ENCODE peak calls at places on chromosomes 7 and 10, in four cellular contexts. M is uterus; C is stimulated activated CD8-positive, alpha-beta memory T cell treated with anti-CD3 and anti-CD28 coated beads, Interleukin-15, amount 100 ng/mL, for 24 hours; Q is PC-9. Y is an unnamed sample.

GRCh38 chr10:45441791-45442190 is 67.8 kb downstream of the ALOX5 start:
- DNase-seq in C (no peak), M (no peak), Q (no peak), Y (no peak)

GRCh38 chr10:119602241-119603095 is 5.7 kb upstream of the TIAL1 start:
- DNase-seq in M (no peak), Q (no peak), C (no peak), Y (no peak)

GRCh38 chr7:5408777-5409176 is 14.9 kb downstream of the TNRC18 start:
- DNase-seq in Q (no peak), M (no peak), C (no peak), Y (no peak)

GRCh38 chr10:71015674-71016073 is 127.3 kb upstream of the PCBD1 start:
- DNase-seq in M (no peak), C (no peak), Q (no peak), Y (no peak)

GRCh38 chr7:22377690-22378089 is 20.7 kb upstream of the RAPGEF5 start:
- DNase-seq in C (no peak), M (no peak), Q (no peak), Y (no peak)

GRCh38 chr7:153190452-153190851 is 430.9 kb downstream of the ACTR3B start:
- DNase-seq in M (no peak), Q (no peak), C (no peak), Y (no peak)

GRCh38 chr10:14606633-14607032 is 168.1 kb downstream of the FAM107B start:
- DNase-seq in Q (no peak), M (no peak), C (no peak), Y (no peak)

GRCh38 chr10:49258351-49258683 is 40.7 kb upstream of the C10orf71 start:
- DNase-seq in Q (no peak), M (no peak), C (no peak), Y (no peak)

GRCh38 chr7:46485481-46486065 is 564.5 kb upstream of the IGFBP3 start:
- DNase-seq in M (no peak), C (no peak), Q (peak; percentile 66), Y (no peak)

GRCh38 chr7:157422279-157422678 is 85.5 kb downstream of the DNAJB6 start:
- DNase-seq in M (no peak), C (no peak), Q (no peak), Y (no peak)

GRCh38 chr10:63573068-63573697 is 52.0 kb downstream of the REEP3 start:
- DNase-seq in Q (no peak), M (no peak), C (no peak), Y (no peak)

GRCh38 chr7:21912305-21912704 is 33.4 kb downstream of the CDCA7L start:
- DNase-seq in C (no peak), Q (no peak), M (no peak), Y (peak; percentile 70)

GRCh38 chr10:4658777-4659176 is 167.2 kb upstream of the AKR1E2 start:
- DNase-seq in C (no peak), M (no peak), Q (no peak), Y (no peak)

Y was measured in heart left ventricle.